ENCODE peak calls at places on chromosomes 1 and 21, in eight cellular contexts. C is GM23248; P is CD4-positive, alpha-beta memory T cell; L is pancreas; Z is SK-N-SH; D is cardiac fibroblast; G is psoas muscle; S is AG04450. R is an unnamed sample.

GRCh38 chr1:71046891-71047634 is 553 bp downstream of the PTGER3 start:
- DNase-seq in C (peak), P (peak), L (no peak), Z (peak), D (no peak), G (peak), S (no peak), R (no peak)

GRCh38 chr1:225691861-225692516 is 39.1 kb upstream of the ENAH start:
- DNase-seq in C (peak), P (no peak), L (no peak), Z (no peak), D (peak), G (no peak), S (peak), R (no peak)

GRCh38 chr1:59499956-59500569 is 203.2 kb downstream of the FGGY start:
- DNase-seq in C (no peak), P (no peak), L (no peak), Z (no peak), D (no peak), G (no peak), S (no peak), R (no peak)

GRCh38 chr1:67439277-67440029 is 9.3 kb upstream of the SERBP1 start:
- DNase-seq in C (no peak), P (no peak), L (no peak), Z (no peak), D (no peak), G (no peak), S (no peak), R (no peak)

GRCh38 chr1:40383488-40384412 is 10.2 kb downstream of the SMAP2 start:
- DNase-seq in C (peak), P (no peak), L (peak), Z (no peak), D (peak), G (no peak), S (no peak), R (no peak)

GRCh38 chr1:61183471-61184034 is 101.2 kb downstream of the NFIA start:
- DNase-seq in C (peak), P (no peak), L (peak), Z (no peak), D (peak), G (no peak), S (no peak), R (no peak)

GRCh38 chr21:43289442-43289841 is 120.6 kb downstream of the CRYAA start:
- DNase-seq in C (no peak), P (no peak), L (no peak), Z (no peak), D (no peak), G (no peak), S (no peak), R (no peak)

GRCh38 chr21:35226960-35227741 is 178.0 kb upstream of the RUNX1 start:
- DNase-seq in C (no peak), P (peak), L (no peak), Z (no peak), D (no peak), G (no peak), S (no peak), R (no peak)

GRCh38 chr1:59146651-59147358 is 150.1 kb upstream of the FGGY start:
- DNase-seq in C (peak), P (peak), L (peak), Z (peak), D (peak), G (peak), S (no peak), R (no peak)

DNA sequence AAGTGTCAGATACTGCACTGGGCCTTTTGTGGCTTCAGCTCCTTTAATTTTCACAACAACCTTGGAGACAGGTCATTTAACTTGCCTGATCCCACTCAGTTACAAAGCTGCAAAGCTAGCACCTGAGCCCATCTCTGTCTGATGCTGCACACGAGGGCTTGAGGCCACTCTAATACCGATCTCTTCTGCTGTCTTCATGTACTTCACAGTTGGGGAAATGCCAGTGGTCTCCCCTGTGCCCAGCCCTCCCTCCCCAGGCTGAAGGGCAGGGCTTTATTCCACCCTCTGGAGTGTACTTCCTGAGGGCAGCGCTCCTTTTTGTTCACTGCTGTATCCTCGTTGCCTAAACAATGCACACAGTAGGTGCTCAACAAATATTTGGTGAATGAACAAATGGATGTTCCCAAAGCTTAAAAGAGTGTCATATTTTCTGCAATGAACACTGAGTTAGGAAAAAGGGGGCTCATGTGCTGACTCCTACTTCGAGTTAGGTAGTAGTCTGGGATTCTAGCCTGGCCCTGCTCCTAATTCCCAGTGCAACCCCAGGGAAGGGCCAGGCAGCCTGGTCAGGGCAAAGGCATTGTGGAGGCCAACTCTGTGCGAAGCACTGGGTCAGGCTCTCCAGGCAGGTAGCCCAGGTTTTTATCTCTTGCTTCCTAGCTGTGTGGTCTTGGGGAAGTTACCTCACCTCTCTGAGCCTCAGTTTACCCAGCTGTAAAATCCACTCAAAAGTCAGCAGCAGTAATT is 1.1 kb downstream of the TMCO4 start:
- DNase-seq in C (peak), P (no peak), L (no peak), Z (no peak), D (no peak), G (no peak), S (no peak), R (no peak)
- H3K4me3 ChIP-seq in C (peak), P (no peak), L (peak), Z (no peak), D (no peak), G (peak), S (no peak), R (no peak)

DNA sequence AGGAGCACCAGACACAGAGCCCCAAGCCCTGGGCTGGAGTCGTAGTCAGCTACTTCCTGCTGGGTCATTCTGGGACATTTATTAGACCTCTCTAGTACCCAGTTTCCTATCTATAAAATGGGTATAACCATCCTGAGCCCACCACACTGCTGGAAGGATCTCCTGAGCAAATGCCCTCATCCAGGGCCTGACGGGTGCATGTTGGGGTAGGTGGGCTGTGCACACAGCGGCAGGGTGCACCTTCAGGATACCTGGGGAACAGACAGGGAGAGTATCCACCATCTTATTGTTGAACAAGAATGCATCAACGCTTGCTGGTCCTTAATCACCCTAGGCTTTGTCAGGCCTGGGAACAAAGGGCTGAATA is 191.0 kb downstream of the HIVEP3 start:
- DNase-seq in C (no peak), P (no peak), L (no peak), Z (no peak), D (no peak), G (no peak), S (no peak), R (no peak)
- H3K4me3 ChIP-seq in C (no peak), P (no peak), L (no peak), Z (no peak), D (no peak), G (no peak), S (no peak), R (no peak)

DNA sequence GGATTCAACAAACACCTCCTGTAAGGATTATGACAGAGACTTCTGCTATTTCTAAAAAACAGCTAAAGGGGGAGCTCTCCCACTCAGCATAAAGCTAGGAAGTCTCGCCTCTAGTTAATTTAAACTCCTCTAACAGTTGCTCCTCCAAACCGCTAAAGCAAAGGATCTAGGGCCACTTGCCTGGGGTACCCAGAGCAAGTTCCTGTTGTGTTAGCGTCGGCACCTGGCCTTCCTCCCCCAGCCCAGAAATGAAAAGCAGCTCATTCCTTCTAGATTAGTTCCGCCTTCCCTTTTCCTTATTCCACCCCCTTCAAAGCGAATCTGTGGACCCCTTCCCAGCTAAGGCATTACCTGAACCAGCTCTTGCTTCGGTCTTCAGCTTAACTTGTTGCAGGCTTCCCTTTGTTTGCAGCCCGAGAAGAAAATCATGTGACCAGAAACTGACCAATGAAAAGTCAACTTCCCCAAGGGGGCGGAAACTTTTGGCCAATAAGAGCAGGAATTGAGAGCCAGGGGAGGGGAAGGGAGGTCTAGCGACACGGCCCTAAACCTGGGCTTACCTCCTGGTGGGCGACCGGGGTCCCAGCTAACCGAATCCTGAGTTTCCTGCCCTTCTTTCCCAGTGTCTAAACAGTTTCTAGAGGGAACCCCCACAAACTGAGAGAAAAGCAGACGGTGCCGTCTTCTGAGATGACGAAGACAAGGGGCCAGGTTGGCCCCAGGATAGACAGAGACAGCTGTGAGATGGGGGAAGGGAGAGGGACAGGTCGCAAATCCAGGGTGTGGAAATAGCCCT is at the start of gene PBXIP1:
- DNase-seq in C (peak), P (peak), L (peak), Z (peak), D (peak), G (peak), S (no peak), R (peak)
- H3K4me3 ChIP-seq in C (peak), P (peak), L (peak), Z (peak), D (peak), G (peak), S (peak), R (peak)

GRCh38 chr1:78003882-78004718 is 639 bp upstream of the DNAJB4 start:
- DNase-seq in C (peak), P (no peak), L (no peak), Z (peak), D (peak), G (peak), S (peak), R (peak)

GRCh38 chr1:78004719-78005346 is at the start of gene DNAJB4:
- DNase-seq in C (peak), P (peak), L (peak), Z (peak), D (peak), G (no peak), S (peak), R (peak)

GRCh38 chr1:78005347-78005722 is 596 bp downstream of the DNAJB4 start:
- DNase-seq in C (no peak), P (no peak), L (no peak), Z (no peak), D (no peak), G (no peak), S (no peak), R (no peak)

GRCh38 chr1:78005755-78006154 is 1.0 kb downstream of the DNAJB4 start:
- DNase-seq in C (peak), P (peak), L (no peak), Z (peak), D (peak), G (no peak), S (peak), R (no peak)

GRCh38 chr1:78003070-78003751 is 1.5 kb upstream of the DNAJB4 start:
- DNase-seq in C (peak), P (no peak), L (no peak), Z (no peak), D (no peak), G (no peak), S (no peak), R (no peak)
- H3K4me3 ChIP-seq in C (peak), P (no peak), L (peak), Z (no peak), D (peak), G (peak), S (peak), R (no peak)

GRCh38 chr21:34181418-34181817 is 108.0 kb downstream of the MRPS6 start:
- DNase-seq in C (no peak), P (no peak), L (no peak), Z (no peak), D (no peak), G (no peak), S (no peak), R (no peak)

GRCh38 chr21:34177919-34178567 is 104.7 kb downstream of the MRPS6 start:
- DNase-seq in C (no peak), P (no peak), L (no peak), Z (no peak), D (no peak), G (no peak), S (no peak), R (no peak)

GRCh38 chr21:34180826-34181359 is 107.5 kb downstream of the MRPS6 start:
- DNase-seq in C (no peak), P (no peak), L (no peak), Z (no peak), D (no peak), G (no peak), S (no peak), R (no peak)

GRCh38 chr21:34180406-34180805 is 107.0 kb downstream of the MRPS6 start:
- DNase-seq in C (no peak), P (no peak), L (no peak), Z (no peak), D (no peak), G (no peak), S (no peak), R (no peak)

GRCh38 chr21:34179204-34179935 is 106.0 kb downstream of the MRPS6 start:
- DNase-seq in C (no peak), P (no peak), L (no peak), Z (no peak), D (no peak), G (no peak), S (no peak), R (no peak)
- H3K4me3 ChIP-seq in C (no peak), P (no peak), L (no peak), Z (no peak), D (no peak), G (peak), S (no peak), R (no peak)

GRCh38 chr1:201310986-201311355 is 27.7 kb downstream of the PKP1 start:
- DNase-seq in C (peak), P (no peak), L (peak), Z (no peak), D (no peak), G (no peak), S (no peak), R (no peak)
- H3K4me3 ChIP-seq in C (no peak), P (no peak), L (no peak), Z (no peak), D (no peak), G (no peak), S (no peak), R (no peak)

DNA sequence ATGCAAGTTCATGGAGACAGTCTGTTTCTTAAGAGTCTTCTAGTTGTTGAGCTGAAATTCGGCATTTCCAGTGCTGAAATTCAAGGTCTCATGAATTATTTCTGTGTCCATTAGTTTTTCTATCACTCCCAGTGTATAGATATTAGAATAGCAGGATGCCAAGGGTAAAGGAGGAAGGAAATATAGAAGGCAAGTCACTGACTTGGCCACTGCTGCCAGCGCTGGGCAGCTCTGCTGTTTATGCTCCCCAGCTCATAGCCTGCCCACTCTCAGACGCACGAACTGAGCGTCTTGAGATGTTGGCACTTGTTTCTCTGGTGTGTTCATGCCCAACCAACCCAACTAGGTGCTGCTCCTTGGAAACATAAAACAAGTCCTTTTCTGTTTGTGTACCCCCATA is 110.1 kb downstream of the SLC45A1 start:
- DNase-seq in C (no peak), P (no peak), L (no peak), Z (no peak), D (no peak), G (no peak), S (no peak), R (no peak)
- H3K4me3 ChIP-seq in C (no peak), P (no peak), L (no peak), Z (no peak), D (no peak), G (no peak), S (no peak), R (no peak)

GRCh38 chr1:157404063-157404501 is 148.2 kb downstream of the FCRL5 start:
- DNase-seq in C (no peak), P (no peak), L (no peak), Z (no peak), D (no peak), G (no peak), S (no peak), R (no peak)
- H3K4me3 ChIP-seq in C (no peak), P (no peak), L (no peak), Z (no peak), D (no peak), G (no peak), S (no peak), R (no peak)

R was measured in WERI-Rb-1.